ENCODE peak calls at places on chromosomes 7 and 10, in eight cellular contexts. I is neuronal stem cell; Q is brain microvascular endothelial cell; S is effector memory CD4-positive, alpha-beta T cell; A is GM23248; R is small intestine; X is stomach; H is body of pancreas. W is an unnamed sample.
A peak's percentile ranks its signal among the peaks of the same experiment; 100 is the strongest.

GRCh38 chr10:21194510-21194993 is 297.4 kb upstream of the NEBL start:
- DNase-seq in R (peak; percentile 79), S (no peak), Q (no peak), H (peak; percentile 39), A (no peak), I (no peak), X (peak; percentile 33), W (peak; percentile 3)

GRCh38 chr7:11749629-11750028 is 82.4 kb downstream of the THSD7A start:
- DNase-seq in R (peak; percentile 7), X (no peak), H (no peak), S (no peak), I (no peak), Q (no peak), A (no peak), W (no peak)

GRCh38 chr10:43209064-43209455 is 57.8 kb downstream of the RASGEF1A start:
- DNase-seq in A (no peak), Q (no peak), H (peak; percentile 4), I (no peak), R (no peak), S (no peak), X (no peak), W (no peak)

GRCh38 chr10:1257226-1257625 is 201.0 kb downstream of the WDR37 start:
- DNase-seq in A (no peak), R (no peak), H (no peak), Q (no peak), S (no peak), I (no peak), X (no peak), W (no peak)

GRCh38 chr10:13615650-13616049 is 28.9 kb downstream of the PRPF18 start:
- DNase-seq in X (no peak), A (no peak), Q (no peak), R (no peak), I (no peak), H (no peak), S (no peak), W (no peak)

GRCh38 chr10:96831867-96832720 is at the start of gene LCOR:
- DNase-seq in H (peak; percentile 90), X (peak; percentile 88), A (peak; percentile 93), R (peak; percentile 88), Q (peak; percentile 64), I (peak; percentile 89), S (peak; percentile 75), W (peak; percentile 90)

GRCh38 chr7:2019693-2020511 is 212.8 kb downstream of the MAD1L1 start:
- DNase-seq in X (no peak), Q (peak; percentile 79), S (no peak), R (no peak), I (no peak), A (peak; percentile 98), H (peak; percentile 15), W (peak; percentile 76)

GRCh38 chr7:135770139-135770710 is 21.6 kb upstream of the FAM180A start:
- DNase-seq in H (no peak), X (no peak), R (no peak), Q (no peak), A (peak; percentile 45), I (no peak), S (no peak), W (no peak)

GRCh38 chr10:24255907-24256306 is 47.0 kb downstream of the KIAA1217 start:
- DNase-seq in R (no peak), I (no peak), S (no peak), A (peak; percentile 6), H (peak; percentile 31), Q (no peak), X (no peak), W (no peak)

GRCh38 chr10:132457328-132458070 is 60.5 kb downstream of the PWWP2B start:
- DNase-seq in R (no peak), X (no peak), S (no peak), Q (no peak), I (no peak), A (no peak), H (peak; percentile 11), W (no peak)

GRCh38 chr7:1301812-1302310 is 69.2 kb downstream of the UNCX start:
- DNase-seq in H (no peak), A (no peak), X (no peak), Q (no peak), R (no peak), S (no peak), I (no peak), W (no peak)

GRCh38 chr10:101778151-101778780 is 2.4 kb upstream of the FGF8 start:
- DNase-seq in A (no peak), Q (no peak), S (no peak), H (no peak), R (no peak), I (no peak), X (peak; percentile 23), W (no peak)
- H3K4me3 ChIP-seq in A (no peak overlapping the region), Q (no peak overlapping the region), S (no peak overlapping the region), H (no peak overlapping the region), R (no peak overlapping the region), I (peak overlapping the region; percentile 42), X (peak overlapping the region; percentile 57), W (no peak overlapping the region)

GRCh38 chr10:127918570-127918969 is 11.7 kb downstream of the PTPRE start:
- DNase-seq in H (no peak), R (no peak), A (no peak), I (no peak), S (no peak), X (no peak), Q (no peak), W (no peak)

GRCh38 chr10:127912607-127913367 is 5.9 kb downstream of the PTPRE start:
- DNase-seq in H (no peak), S (no peak), R (no peak), Q (no peak), X (no peak), A (no peak), I (no peak), W (no peak)

GRCh38 chr10:127916826-127917225 is 9.9 kb downstream of the PTPRE start:
- DNase-seq in A (no peak), R (no peak), H (no peak), S (no peak), Q (no peak), I (no peak), X (no peak), W (no peak)

GRCh38 chr10:127913368-127913759 is 6.5 kb downstream of the PTPRE start:
- DNase-seq in I (no peak), H (no peak), A (no peak), X (no peak), S (no peak), R (no peak), Q (no peak), W (no peak)

GRCh38 chr10:127915324-127915723 is 8.4 kb downstream of the PTPRE start:
- DNase-seq in R (no peak), Q (no peak), S (no peak), A (no peak), X (no peak), H (no peak), I (no peak), W (no peak)
- H3K4me3 ChIP-seq in R (no peak overlapping the region), Q (no peak overlapping the region), S (no peak overlapping the region), A (no peak overlapping the region), X (no peak overlapping the region), H (no peak overlapping the region), I (no peak overlapping the region), W (no peak overlapping the region)

GRCh38 chr10:112957589-112958202 is 7.6 kb downstream of the TCF7L2 start:
- DNase-seq in R (no peak), X (no peak), H (no peak), A (peak; percentile 54), Q (no peak), S (no peak), I (no peak), W (no peak)
- H3K4me3 ChIP-seq in R (no peak overlapping the region), X (no peak overlapping the region), H (no peak overlapping the region), A (peak overlapping the region; percentile 88), Q (no peak overlapping the region), S (no peak overlapping the region), I (no peak overlapping the region), W (no peak overlapping the region)

DNA sequence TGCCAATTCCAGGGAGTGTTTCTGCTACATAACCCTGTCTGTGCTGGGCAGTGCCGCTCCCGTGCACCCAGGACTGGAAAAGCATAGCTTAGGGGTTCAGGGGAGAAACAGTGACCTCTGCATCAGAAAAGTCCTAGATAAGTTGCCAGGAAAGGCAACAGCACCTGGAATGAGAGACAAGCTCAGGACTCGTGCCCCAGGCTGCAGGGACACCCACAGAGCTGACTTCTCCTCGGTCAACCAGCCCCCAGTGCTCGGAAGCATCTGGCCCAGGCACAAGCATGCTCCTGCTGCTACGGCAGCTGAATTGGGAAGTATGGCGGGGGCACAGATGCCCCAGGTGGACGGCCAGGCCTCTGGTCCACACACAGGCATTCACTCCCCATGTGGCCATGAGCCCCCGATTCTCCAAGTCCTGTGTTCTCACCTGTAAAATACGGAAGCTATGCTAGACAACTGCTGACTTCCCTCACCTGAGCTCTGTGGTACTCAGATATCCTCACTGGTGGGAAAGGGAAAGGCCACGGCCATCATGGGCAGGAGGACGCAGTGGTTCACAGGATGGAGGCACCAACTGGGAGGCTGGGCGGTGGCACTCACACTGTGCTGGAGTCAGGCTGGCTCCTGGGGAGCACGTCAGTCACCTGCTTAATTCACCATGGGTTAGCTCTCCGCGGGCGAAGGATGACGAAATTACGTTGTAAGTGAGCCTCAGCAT is 220.5 kb downstream of the PTPRN2 start:
- DNase-seq in Q (no peak), R (no peak), I (no peak), A (no peak), X (no peak), H (no peak), S (no peak), W (no peak)
- H3K4me3 ChIP-seq in Q (no peak overlapping the region), R (no peak overlapping the region), I (no peak overlapping the region), A (no peak overlapping the region), X (no peak overlapping the region), H (no peak overlapping the region), S (no peak overlapping the region), W (no peak overlapping the region)

GRCh38 chr10:101046332-101047238 is 15.2 kb upstream of the KAZALD1 start:
- DNase-seq in H (no peak), X (no peak), S (no peak), R (no peak), A (peak; percentile 27), I (no peak), Q (no peak), W (no peak)
- H3K4me3 ChIP-seq in H (no peak overlapping the region), X (no peak overlapping the region), S (no peak overlapping the region), R (no peak overlapping the region), A (no peak overlapping the region), I (no peak overlapping the region), Q (no peak overlapping the region), W (no peak overlapping the region)

W was measured in MG63.